ENCODE peak calls at places on chromosomes 7 and 10, in five cellular contexts. Z is astrocyte of the hippocampus, T is cardiac fibroblast, P is AG20443, C is H54. G is an unnamed sample.

GRCh38 chr7:15855726-15856125 is 169.2 kb upstream of the MEOX2 start:
- DNase-seq in Z (no peak), C (no peak), P (no peak), T (no peak), G (no peak)

GRCh38 chr10:107546239-107546638 is 381.7 kb upstream of the SORCS1 start:
- DNase-seq in C (no peak), P (peak), Z (peak), T (peak), G (no peak)

GRCh38 chr10:74213571-74214162 is 62.6 kb downstream of the ADK start:
- DNase-seq in T (peak), P (peak), C (no peak), Z (peak), G (peak)

GRCh38 chr7:24574365-24574764 is 1.1 kb downstream of the PALS2 start:
- DNase-seq in Z (peak), P (peak), T (no peak), C (peak), G (no peak)

GRCh38 chr7:46630031-46630430 is 709.0 kb upstream of the IGFBP3 start:
- DNase-seq in T (peak), Z (peak), P (peak), C (no peak), G (peak)

GRCh38 chr7:32062150-32062549 is 8.1 kb downstream of the PDE1C start:
- DNase-seq in C (no peak), P (peak), T (peak), Z (peak), G (peak)

GRCh38 chr10:75647675-75648074 is 216.3 kb downstream of the LRMDA start:
- DNase-seq in P (no peak), Z (no peak), T (no peak), C (no peak), G (no peak)

GRCh38 chr10:45454859-45455258 is 80.8 kb downstream of the ALOX5 start:
- DNase-seq in P (no peak), Z (no peak), C (no peak), T (no peak), G (no peak)

GRCh38 chr7:45570797-45571196 is 3.4 kb upstream of the ADCY1 start:
- DNase-seq in T (no peak), C (no peak), Z (no peak), P (no peak), G (no peak)

GRCh38 chr7:25260862-25261454 is 32.7 kb upstream of the NPVF start:
- DNase-seq in P (peak), C (no peak), Z (peak), T (peak), G (peak)

GRCh38 chr7:130904031-130904757 is 170.2 kb upstream of the KLF14 start:
- DNase-seq in Z (peak), C (no peak), T (peak), P (peak), G (peak)

GRCh38 chr10:80520661-80521488 is 16.8 kb upstream of the SH2D4B start:
- DNase-seq in Z (no peak), T (no peak), C (no peak), P (no peak), G (no peak)